ENCODE peak calls at places on chromosomes 7 and 10, in ten cellular contexts. G is upper lobe of right lung, P is lung, Q is hepatocyte, M is fibroblast of lung, J is mammary epithelial cell, S is lower lobe of right lung, T is A549, H is cardiac muscle cell, I is tibial artery. U is an unnamed sample. For H3K9me3, the result is how much of the 10 kb centered on the place peaks cover.

GRCh38 chr7:867406-868188 is 8.8 kb upstream of the GET4 start:
- DNase-seq in G (peak), P (no peak), Q (no peak), M (peak), J (peak), S (peak), T (peak), H (no peak), I (peak), U (no peak)

GRCh38 chr7:99876491-99876890 is 342 bp downstream of the OR2AE1 start:
- DNase-seq in G (no peak), P (no peak), Q (no peak), M (no peak), J (no peak), S (no peak), T (no peak), H (no peak), I (no peak), U (no peak)

GRCh38 chr10:92574545-92575377 is 868 bp upstream of the IDE start:
- DNase-seq in G (no peak), P (no peak), Q (no peak), M (no peak), J (peak), S (no peak), T (peak), H (no peak), I (no peak), U (no peak)

GRCh38 chr7:332646-333398 is 42.9 kb downstream of the FOXL3 start:
- DNase-seq in G (peak), P (peak), Q (peak), M (peak), J (peak), S (peak), T (peak), H (peak), I (no peak), U (peak)

GRCh38 chr7:103680161-103681144 is 234.4 kb upstream of the SLC26A5 start:
- DNase-seq in G (no peak), P (no peak), Q (no peak), M (no peak), J (no peak), S (no peak), T (no peak), H (no peak), I (no peak), U (no peak)

GRCh38 chr10:42969909-42970308 is 107.0 kb upstream of the RET start:
- DNase-seq in G (no peak), P (no peak), Q (peak), M (no peak), J (no peak), S (no peak), T (no peak), H (no peak), I (no peak), U (no peak)

GRCh38 chr10:94123253-94123995 is 129.7 kb downstream of the PLCE1 start:
- DNase-seq in G (no peak), P (no peak), Q (peak), M (peak), J (peak), S (no peak), T (peak), H (peak), I (no peak), U (no peak)

GRCh38 chr10:43093423-43094090 is 16.7 kb downstream of the RET start:
- DNase-seq in G (no peak), P (no peak), Q (peak), M (no peak), J (peak), S (no peak), T (no peak), H (no peak), I (no peak), U (no peak)

GRCh38 chr10:48470115-48470892 is 134.6 kb downstream of the ARHGAP22 start:
- DNase-seq in G (peak), P (no peak), Q (peak), M (peak), J (no peak), S (no peak), T (no peak), H (peak), I (no peak), U (no peak)

GRCh38 chr10:36344816-36345215 is 702.7 kb upstream of the FZD8 start:
- DNase-seq in G (no peak), P (no peak), Q (no peak), M (no peak), J (no peak), S (no peak), T (no peak), H (no peak), I (no peak), U (no peak)

GRCh38 chr10:3825244-3825643 is 40.2 kb upstream of the KLF6 start:
- DNase-seq in G (no peak), P (no peak), Q (peak), M (peak), J (peak), S (no peak), T (peak), H (peak), I (no peak), U (no peak)

GRCh38 chr10:97427571-97428179 is 1.7 kb downstream of the PGAM1 start:
- DNase-seq in G (no peak), P (peak), Q (peak), M (no peak), J (peak), S (no peak), T (no peak), H (peak), I (no peak), U (no peak)

GRCh38 chr7:142878315-142878714 is 7.2 kb downstream of the TRPV6 start:
- DNase-seq in G (no peak), P (no peak), Q (no peak), M (no peak), J (no peak), S (no peak), T (no peak), H (no peak), I (no peak), U (no peak)

GRCh38 chr10:131971591-131971990 is 10.1 kb downstream of the BNIP3 start:
- DNase-seq in G (no peak), P (no peak), Q (no peak), M (no peak), J (no peak), S (no peak), T (no peak), H (no peak), I (no peak), U (no peak)

GRCh38 chr10:121332829-121333765 is 265.1 kb downstream of the FGFR2 start:
- DNase-seq in G (no peak), P (no peak), Q (peak), M (no peak), J (peak), S (no peak), T (no peak), H (no peak), I (no peak), U (no peak)

GRCh38 chr10:77328272-77328816 is 309.3 kb downstream of the KCNMA1 start:
- DNase-seq in G (no peak), P (no peak), Q (peak), M (peak), J (no peak), S (no peak), T (no peak), H (peak), I (no peak), U (no peak)

GRCh38 chr10:124558901-124559321 is 97.3 kb downstream of the LHPP start:
- DNase-seq in G (no peak), P (no peak), Q (no peak), M (peak), J (no peak), S (peak), T (no peak), H (no peak), I (no peak), U (no peak)

GRCh38 chr7:81004098-81004497 is 85.2 kb upstream of the SEMA3C start:
- DNase-seq in G (no peak), P (no peak), Q (no peak), M (peak), J (peak), S (no peak), T (no peak), H (peak), I (no peak), U (no peak)

GRCh38 chr10:43124094-43124521 is 14.1 kb upstream of the CSGALNACT2 start:
- DNase-seq in G (no peak), P (no peak), Q (no peak), M (no peak), J (no peak), S (no peak), T (no peak), H (no peak), I (no peak), U (no peak)

GRCh38 chr10:56928717-56929116 is 567.7 kb upstream of the ZWINT start:
- DNase-seq in G (no peak), P (no peak), Q (peak), M (no peak), J (no peak), S (no peak), T (no peak), H (no peak), I (no peak), U (no peak)

GRCh38 chr10:12324530-12324929 is 24.8 kb upstream of the CAMK1D start:
- DNase-seq in G (no peak), P (no peak), Q (no peak), M (no peak), J (no peak), S (no peak), T (no peak), H (no peak), I (no peak), U (no peak)

DNA sequence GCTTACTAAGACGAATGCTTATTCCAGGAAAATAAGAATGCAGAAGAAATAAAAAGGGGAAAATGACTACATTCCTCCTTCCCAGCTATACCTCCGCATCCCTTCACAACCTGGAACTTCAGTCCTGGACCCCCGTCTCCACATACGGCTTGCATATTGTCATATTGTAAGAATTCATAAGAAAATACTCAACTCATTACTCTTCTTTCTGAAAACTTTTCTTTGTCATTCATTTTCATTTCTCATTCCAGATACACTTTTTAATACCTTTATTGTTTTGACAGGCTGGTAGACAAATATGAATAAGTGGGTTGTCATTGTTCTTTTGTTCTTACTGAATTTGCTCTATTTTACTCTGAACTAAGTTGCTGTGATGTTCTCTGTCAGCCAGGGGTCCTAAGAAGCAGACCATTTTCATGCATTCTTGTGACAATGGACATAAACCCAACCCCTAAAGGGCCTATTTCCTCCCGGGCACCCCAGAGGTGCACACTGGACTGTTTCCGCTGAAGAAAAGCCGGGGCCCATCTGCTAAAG is 23.3 kb upstream of the SFTPA2 start:
- DNase-seq in G (no peak), P (no peak), Q (no peak), M (no peak), J (no peak), S (no peak), T (no peak), H (no peak), I (no peak), U (no peak)
- H3K9me3 ChIP-seq in G (under half), P (under half), Q (under half), M (under half), J (under half), S (under half), T (under half), H (under half), I (under half), U (under half)

DNA sequence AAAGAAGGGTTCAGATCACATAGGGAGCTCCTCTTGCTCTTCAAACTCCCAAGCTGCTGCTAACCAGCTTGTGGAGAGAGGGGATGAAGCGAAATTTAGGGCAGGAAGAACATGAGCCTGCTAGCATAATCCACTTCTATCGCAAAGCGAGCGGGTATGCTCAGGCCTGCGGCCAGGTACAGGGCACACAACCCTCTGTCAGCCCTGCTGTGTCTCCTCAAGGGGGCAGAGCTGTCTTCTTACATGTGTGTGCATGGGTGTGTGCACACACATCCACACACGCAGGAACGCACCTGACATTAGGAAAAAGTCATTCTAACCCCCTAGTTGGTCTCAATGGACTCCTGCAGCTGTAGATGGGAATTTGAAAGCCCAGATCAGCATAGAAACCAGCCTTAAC is 80.2 kb downstream of the PPP1R3C start:
- DNase-seq in G (no peak), P (no peak), Q (peak), M (peak), J (no peak), S (no peak), T (no peak), H (peak), I (no peak), U (no peak)
- TF ChIP-seq CTCF in G (peak), P (no peak), Q (peak), M (peak), J (peak), S (peak), T (peak), H (peak), I (peak), U (no peak)

GRCh38 chr7:157782041-157782440 is 445.2 kb downstream of the DNAJB6 start:
- DNase-seq in G (peak), P (no peak), Q (no peak), M (no peak), J (no peak), S (no peak), T (no peak), H (no peak), I (no peak), U (no peak)

GRCh38 chr7:157780721-157781120 is 443.9 kb downstream of the DNAJB6 start:
- DNase-seq in G (peak), P (no peak), Q (no peak), M (no peak), J (no peak), S (no peak), T (no peak), H (no peak), I (no peak), U (no peak)

GRCh38 chr7:157780312-157780711 is 443.5 kb downstream of the DNAJB6 start:
- DNase-seq in G (peak), P (no peak), Q (no peak), M (no peak), J (no peak), S (no peak), T (no peak), H (no peak), I (no peak), U (no peak)

GRCh38 chr7:157775560-157776332 is 438.9 kb downstream of the DNAJB6 start:
- DNase-seq in G (no peak), P (no peak), Q (no peak), M (no peak), J (no peak), S (peak), T (no peak), H (no peak), I (no peak), U (no peak)

GRCh38 chr7:157779206-157779605 is 442.4 kb downstream of the DNAJB6 start:
- DNase-seq in G (peak), P (no peak), Q (no peak), M (no peak), J (no peak), S (no peak), T (no peak), H (no peak), I (no peak), U (no peak)
- H3K9me3 ChIP-seq in G (under half), P (under half), Q (under half), M (under half), J (half or more), S (under half), T (under half), H (under half), I (under half), U (under half)

DNA sequence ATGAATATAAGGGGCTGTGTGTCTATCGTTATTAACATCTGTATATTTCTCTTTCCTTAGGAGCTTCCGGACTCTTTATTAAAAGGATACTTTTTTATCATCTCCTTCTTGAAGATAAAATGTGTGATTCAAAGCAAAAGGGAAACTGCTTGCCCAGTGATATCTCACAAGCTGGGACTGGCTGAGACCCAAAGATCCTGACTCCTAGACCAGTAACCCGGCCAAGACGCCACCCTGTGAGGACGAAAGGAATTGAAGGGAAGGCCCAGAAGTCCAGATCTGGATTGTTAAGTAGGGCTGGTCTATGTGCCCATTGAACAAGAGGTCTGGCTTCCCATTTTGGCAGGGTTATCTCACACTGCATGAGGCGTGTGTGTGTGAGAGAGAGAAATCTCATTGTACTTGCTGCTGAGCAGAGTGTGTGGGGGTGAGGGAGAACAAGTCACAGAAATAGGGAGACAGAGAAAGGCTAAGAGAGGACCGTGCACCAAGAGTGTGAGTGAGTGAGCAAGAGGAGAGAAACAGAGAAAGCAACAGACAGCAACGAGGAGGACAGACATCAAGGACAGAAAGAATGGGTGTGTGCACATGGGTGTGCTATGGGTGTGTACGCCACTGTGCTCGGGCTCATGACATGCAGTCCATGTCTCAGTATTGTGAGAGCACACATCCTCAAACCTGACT is 75.4 kb downstream of the PLXNA4 start:
- DNase-seq in G (no peak), P (peak), Q (peak), M (peak), J (no peak), S (no peak), T (no peak), H (peak), I (peak), U (no peak)
- TF ChIP-seq CTCF in G (peak), P (no peak), Q (peak), M (peak), J (no peak), S (peak), T (no peak), H (peak), I (peak), U (no peak)

DNA sequence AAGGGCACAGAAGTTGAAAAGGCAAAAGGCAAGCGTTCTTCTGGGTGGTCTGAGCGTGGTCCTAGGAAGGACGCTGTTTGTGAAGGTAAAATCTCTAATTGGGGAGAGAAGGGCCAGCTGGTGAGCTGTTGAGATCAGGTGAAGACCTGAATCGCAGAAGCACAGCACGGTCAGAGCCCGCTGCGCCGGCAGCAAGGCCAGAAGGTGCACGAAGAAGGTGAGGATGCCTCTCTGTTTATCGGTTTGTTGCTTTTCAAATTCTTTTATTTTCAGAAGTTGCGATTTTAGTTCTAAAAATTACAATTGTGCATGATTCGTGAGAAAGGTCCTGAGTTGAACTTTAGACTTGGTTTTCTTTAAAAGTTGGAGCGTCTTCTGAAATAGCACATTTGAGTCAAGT is 247.8 kb upstream of the FOXK1 start:
- DNase-seq in G (no peak), P (no peak), Q (no peak), M (no peak), J (no peak), S (no peak), T (no peak), H (no peak), I (no peak), U (no peak)
- H3K9me3 ChIP-seq in G (under half), P (under half), Q (under half), M (under half), J (under half), S (under half), T (under half), H (under half), I (under half), U (under half)

GRCh38 chr10:61795551-61795950 is 105.9 kb upstream of the ARID5B start:
- DNase-seq in G (no peak), P (no peak), Q (no peak), M (no peak), J (no peak), S (no peak), T (peak), H (no peak), I (no peak), U (no peak)
- TF ChIP-seq CTCF in G (no peak), P (no peak), Q (no peak), M (no peak), J (peak), S (no peak), T (no peak), H (peak), I (no peak), U (no peak)

GRCh38 chr7:120714945-120715344 is 143.0 kb downstream of the TSPAN12 start:
- DNase-seq in G (no peak), P (no peak), Q (no peak), M (peak), J (no peak), S (no peak), T (no peak), H (peak), I (no peak), U (no peak)

GRCh38 chr7:120709931-120710330 is 148.0 kb downstream of the TSPAN12 start:
- DNase-seq in G (no peak), P (no peak), Q (no peak), M (no peak), J (no peak), S (no peak), T (no peak), H (peak), I (no peak), U (no peak)
- H3K9me3 ChIP-seq in G (under half), P (under half), Q (under half), M (under half), J (under half), S (under half), T (under half), H (under half), I (under half), U (under half)

DNA sequence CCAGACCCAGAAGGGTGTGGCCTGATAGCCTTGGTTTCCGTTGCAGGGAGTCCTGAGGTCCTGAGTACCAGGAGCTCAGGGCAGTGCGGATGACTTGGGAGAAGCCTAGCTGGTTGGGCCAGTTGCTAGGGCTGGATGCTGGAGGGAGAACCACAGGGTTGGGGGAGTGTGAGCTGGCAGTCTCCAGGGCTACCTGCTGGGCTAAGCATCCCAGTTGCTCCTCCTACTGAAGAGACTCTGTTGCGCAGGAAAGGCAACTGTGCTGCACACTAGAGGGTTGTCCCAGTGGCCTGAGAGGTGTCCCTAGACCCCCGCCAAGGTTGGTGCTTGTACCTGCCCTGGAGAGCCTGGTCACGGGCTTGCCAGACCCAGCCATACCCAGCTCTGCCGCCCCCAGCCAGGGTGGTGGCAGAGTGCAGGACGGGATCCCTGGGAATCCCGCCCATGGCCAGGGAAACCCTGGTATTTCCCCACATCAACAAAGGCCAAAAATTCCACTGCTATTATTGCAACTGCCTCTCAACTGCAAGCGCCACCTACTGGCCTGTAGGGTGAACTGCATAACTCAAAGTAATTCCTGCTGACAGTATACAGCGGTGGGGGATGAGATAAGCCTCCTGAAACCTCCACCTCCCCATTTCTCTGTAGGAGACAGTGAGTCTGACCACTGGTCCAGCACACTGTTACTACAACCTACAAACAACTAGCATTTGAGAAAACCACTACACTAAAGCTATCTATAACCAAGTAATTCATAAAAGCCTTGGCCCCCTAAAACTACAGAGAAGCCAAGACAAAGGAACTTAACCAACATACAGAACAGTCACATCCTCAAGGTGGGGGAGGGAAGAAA is 67.6 kb upstream of the DDC start:
- DNase-seq in G (peak), P (peak), Q (peak), M (peak), J (peak), S (no peak), T (peak), H (peak), I (no peak), U (peak)
- TF ChIP-seq CTCF in G (peak), P (peak), Q (peak), M (peak), J (peak), S (peak), T (peak), H (peak), I (peak), U (peak)